ENCODE peak calls at places on chromosomes 13 and 19, in five cellular contexts. One of them, this sample, is unnamed.

GRCh38 chr13:76921516-76921915 is 26.8 kb upstream of the ACOD1 start:
- DNase-seq in K562: no peak
- DNase-seq in SK-N-SH: no peak
- DNase-seq in HepG2: no peak
- DNase-seq in GM12878: no peak
- DNase-seq in this sample: no peak

GRCh38 chr13:51811920-51812328 is 8.0 kb upstream of the DHRS12 start:
- DNase-seq in K562: peak; percentile 21
- DNase-seq in SK-N-SH: no peak
- DNase-seq in HepG2: no peak
- DNase-seq in GM12878: no peak
- DNase-seq in this sample: no peak

GRCh38 chr13:101415358-101416174 is 742 bp downstream of the NALCN start:
- DNase-seq in K562: no peak
- DNase-seq in SK-N-SH: no peak
- DNase-seq in HepG2: no peak
- DNase-seq in GM12878: no peak
- DNase-seq in this sample: no peak

GRCh38 chr19:3983936-3984583 is 1.2 kb downstream of the EEF2 start:
- DNase-seq in K562: no peak
- DNase-seq in SK-N-SH: peak; percentile 32
- DNase-seq in HepG2: no peak
- DNase-seq in GM12878: no peak
- DNase-seq in this sample: no peak

GRCh38 chr13:95204231-95204765 is 97.0 kb downstream of the ABCC4 start:
- DNase-seq in K562: no peak
- DNase-seq in SK-N-SH: no peak
- DNase-seq in HepG2: no peak
- DNase-seq in GM12878: no peak
- DNase-seq in this sample: no peak

GRCh38 chr19:55542292-55542855 is 3.0 kb downstream of the SBK3 start:
- DNase-seq in K562: no peak
- DNase-seq in SK-N-SH: no peak
- DNase-seq in HepG2: no peak
- DNase-seq in GM12878: no peak
- DNase-seq in this sample: no peak

GRCh38 chr19:53549354-53549753 is 11.4 kb downstream of the ZNF331 start:
- DNase-seq in K562: no peak
- DNase-seq in SK-N-SH: no peak
- DNase-seq in HepG2: no peak
- DNase-seq in GM12878: no peak
- DNase-seq in this sample: no peak

GRCh38 chr13:112812306-112813034 is 122.6 kb downstream of the ATP11A start:
- DNase-seq in K562: no peak
- DNase-seq in SK-N-SH: no peak
- DNase-seq in HepG2: no peak
- DNase-seq in GM12878: no peak
- DNase-seq in this sample: no peak

GRCh38 chr13:43981091-43981490 is 101.4 kb downstream of the LACC1 start:
- DNase-seq in K562: peak; percentile 2
- DNase-seq in SK-N-SH: peak; percentile 11
- DNase-seq in HepG2: peak; percentile 2
- DNase-seq in GM12878: no peak
- DNase-seq in this sample: no peak

GRCh38 chr13:21550918-21551317 is 53.1 kb downstream of the MICU2 start:
- DNase-seq in K562: no peak
- DNase-seq in SK-N-SH: no peak
- DNase-seq in HepG2: peak; percentile 6
- DNase-seq in GM12878: no peak
- DNase-seq in this sample: no peak
- TF ChIP-seq YY1 in K562: no peak
- TF ChIP-seq YY1 in SK-N-SH: no peak
- TF ChIP-seq YY1 in HepG2: no peak
- TF ChIP-seq YY1 in GM12878: no peak
- TF ChIP-seq YY1 in this sample: no peak

GRCh38 chr13:99620806-99621205 is 119.5 kb downstream of the TM9SF2 start:
- DNase-seq in K562: no peak
- DNase-seq in SK-N-SH: no peak
- DNase-seq in HepG2: no peak
- DNase-seq in GM12878: no peak
- DNase-seq in this sample: no peak

GRCh38 chr13:99619207-99619606 is 117.9 kb downstream of the TM9SF2 start:
- DNase-seq in K562: no peak
- DNase-seq in SK-N-SH: no peak
- DNase-seq in HepG2: no peak
- DNase-seq in GM12878: no peak
- DNase-seq in this sample: no peak

GRCh38 chr13:99614465-99614885 is 113.2 kb downstream of the TM9SF2 start:
- DNase-seq in K562: peak; percentile 65
- DNase-seq in SK-N-SH: peak; percentile 32
- DNase-seq in HepG2: peak; percentile 76
- DNase-seq in GM12878: no peak
- DNase-seq in this sample: no peak

GRCh38 chr13:99617474-99618255 is 116.4 kb downstream of the TM9SF2 start:
- DNase-seq in K562: peak; percentile 54
- DNase-seq in SK-N-SH: peak; percentile 35
- DNase-seq in HepG2: peak; percentile 33
- DNase-seq in GM12878: no peak
- DNase-seq in this sample: peak; percentile 18
- H2AFZ ChIP-seq in K562: no peak overlapping the region
- H2AFZ ChIP-seq in SK-N-SH: no peak overlapping the region
- H2AFZ ChIP-seq in HepG2: no peak overlapping the region
- H2AFZ ChIP-seq in GM12878: no peak overlapping the region
- H2AFZ ChIP-seq in this sample: no peak overlapping the region

GRCh38 chr19:46374526-46375475 is 27.9 kb downstream of the PPP5C start:
- DNase-seq in K562: no peak
- DNase-seq in SK-N-SH: no peak
- DNase-seq in HepG2: no peak
- DNase-seq in GM12878: no peak
- DNase-seq in this sample: no peak
- TF ChIP-seq REST in K562: no peak
- TF ChIP-seq REST in SK-N-SH: no peak
- TF ChIP-seq REST in HepG2: no peak
- TF ChIP-seq REST in GM12878: no peak
- TF ChIP-seq REST in this sample: no peak

DNA sequence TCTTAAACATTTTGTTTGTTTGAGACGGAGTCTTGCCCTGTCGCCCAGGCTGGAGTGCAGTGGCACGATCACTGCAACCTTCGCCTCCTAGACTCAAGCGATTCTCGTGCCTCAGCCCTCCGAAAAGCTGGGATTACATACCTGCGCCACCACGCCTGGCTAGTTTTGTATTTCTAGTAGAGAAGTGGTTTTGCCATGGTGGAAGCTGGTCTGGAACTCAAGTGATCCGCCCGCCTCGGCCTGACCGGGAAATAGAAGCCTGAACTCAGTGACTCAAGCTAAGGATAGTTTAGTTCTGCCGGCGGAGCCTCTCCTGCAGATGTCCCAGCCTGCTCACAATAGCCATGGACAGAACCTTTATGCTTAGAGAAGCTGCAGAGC is 53.0 kb upstream of the ZNF254 start:
- DNase-seq in K562: peak; percentile 36
- DNase-seq in SK-N-SH: peak; percentile 45
- DNase-seq in HepG2: peak; percentile 41
- DNase-seq in GM12878: no peak
- DNase-seq in this sample: no peak
- TF ChIP-seq YY1 in K562: no peak
- TF ChIP-seq YY1 in SK-N-SH: no peak
- TF ChIP-seq YY1 in HepG2: no peak
- TF ChIP-seq YY1 in GM12878: no peak
- TF ChIP-seq YY1 in this sample: no peak

DNA sequence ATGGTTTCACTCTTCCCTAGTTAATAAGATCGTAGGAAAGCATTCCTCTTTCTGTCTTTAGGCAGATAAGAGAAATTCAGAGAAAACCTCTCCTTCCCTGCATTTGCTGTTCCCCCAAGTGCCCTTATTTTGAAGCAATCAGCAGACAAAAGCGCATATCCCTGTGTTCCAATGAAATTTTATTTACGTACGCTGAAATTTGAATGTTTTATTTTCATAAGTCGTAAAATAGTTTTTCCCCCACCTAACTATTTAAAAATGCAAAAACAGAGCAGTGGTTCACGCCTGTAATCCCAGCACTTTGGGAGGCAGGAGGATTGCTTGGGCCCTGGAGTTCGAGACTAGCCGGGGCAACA is 17.2 kb upstream of the MRI1 start:
- DNase-seq in K562: no peak
- DNase-seq in SK-N-SH: no peak
- DNase-seq in HepG2: no peak
- DNase-seq in GM12878: no peak
- DNase-seq in this sample: no peak
- H2AFZ ChIP-seq in K562: peak overlapping the region; percentile 57
- H2AFZ ChIP-seq in SK-N-SH: peak overlapping the region; percentile 74
- H2AFZ ChIP-seq in HepG2: no peak overlapping the region
- H2AFZ ChIP-seq in GM12878: peak overlapping the region; percentile 67
- H2AFZ ChIP-seq in this sample: no peak overlapping the region

GRCh38 chr13:20402881-20403280 is 122.8 kb downstream of the CRYL1 start:
- DNase-seq in K562: no peak
- DNase-seq in SK-N-SH: no peak
- DNase-seq in HepG2: no peak
- DNase-seq in GM12878: no peak
- DNase-seq in this sample: no peak

GRCh38 chr13:20399961-20400360 is 125.7 kb downstream of the CRYL1 start:
- DNase-seq in K562: no peak
- DNase-seq in SK-N-SH: no peak
- DNase-seq in HepG2: no peak
- DNase-seq in GM12878: no peak
- DNase-seq in this sample: no peak

GRCh38 chr13:20401958-20402856 is 123.5 kb downstream of the CRYL1 start:
- DNase-seq in K562: no peak
- DNase-seq in SK-N-SH: no peak
- DNase-seq in HepG2: no peak
- DNase-seq in GM12878: no peak
- DNase-seq in this sample: no peak

GRCh38 chr13:20400774-20401173 is 124.9 kb downstream of the CRYL1 start:
- DNase-seq in K562: no peak
- DNase-seq in SK-N-SH: no peak
- DNase-seq in HepG2: no peak
- DNase-seq in GM12878: no peak
- DNase-seq in this sample: no peak

DNA sequence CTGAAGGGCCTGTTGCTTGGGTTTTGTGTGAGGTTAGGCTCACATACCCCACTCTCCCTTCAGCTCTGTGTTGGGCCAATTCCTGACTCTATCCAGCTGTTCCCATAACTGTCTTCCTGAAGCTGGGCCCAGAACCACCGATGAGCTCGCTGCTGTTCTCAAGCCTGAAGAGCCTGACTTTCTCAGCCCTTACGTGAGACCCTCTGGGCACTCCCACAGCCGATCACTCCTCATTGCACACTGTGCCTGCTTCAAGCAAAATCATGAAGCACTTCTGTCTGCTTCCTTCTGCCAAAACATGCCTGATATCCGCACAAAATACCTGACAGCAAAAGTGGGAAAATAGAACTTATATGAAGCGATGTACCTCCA is 124.1 kb downstream of the CRYL1 start:
- DNase-seq in K562: no peak
- DNase-seq in SK-N-SH: no peak
- DNase-seq in HepG2: no peak
- DNase-seq in GM12878: no peak
- DNase-seq in this sample: no peak
- TF ChIP-seq REST in K562: no peak
- TF ChIP-seq REST in SK-N-SH: no peak
- TF ChIP-seq REST in HepG2: no peak
- TF ChIP-seq REST in GM12878: no peak
- TF ChIP-seq REST in this sample: no peak

DNA sequence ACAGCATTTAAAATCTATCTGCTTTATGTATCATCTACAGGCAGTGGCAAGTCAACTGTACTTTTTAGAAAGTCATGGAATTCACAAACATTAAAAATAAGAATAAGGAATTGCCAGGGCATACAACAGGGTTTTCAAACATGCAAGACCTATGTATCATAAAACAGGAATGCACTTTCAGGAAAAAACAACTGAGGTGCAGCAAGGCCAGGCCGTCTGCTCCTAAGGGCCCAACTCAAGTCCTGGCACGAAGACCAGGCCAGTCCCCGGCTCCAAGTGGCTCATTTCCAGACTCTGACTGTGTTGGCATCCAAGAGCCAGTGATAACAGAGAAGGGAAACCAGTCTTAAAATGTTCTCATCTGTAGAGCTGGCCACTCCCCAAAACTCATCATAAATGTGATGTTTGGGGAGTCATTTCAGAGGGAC is 7.1 kb downstream of the RFX2 start:
- DNase-seq in K562: no peak
- DNase-seq in SK-N-SH: no peak
- DNase-seq in HepG2: no peak
- DNase-seq in GM12878: no peak
- DNase-seq in this sample: no peak
- TF ChIP-seq YY1 in K562: no peak
- TF ChIP-seq YY1 in SK-N-SH: no peak
- TF ChIP-seq YY1 in HepG2: no peak
- TF ChIP-seq YY1 in GM12878: no peak
- TF ChIP-seq YY1 in this sample: no peak

GRCh38 chr19:17779281-17779930 is 15.5 kb upstream of the B3GNT3 start:
- DNase-seq in K562: peak; percentile 85
- DNase-seq in SK-N-SH: peak; percentile 49
- DNase-seq in HepG2: no peak
- DNase-seq in GM12878: no peak
- DNase-seq in this sample: peak; percentile 93

GRCh38 chr19:17775991-17776803 is 18.7 kb upstream of the B3GNT3 start:
- DNase-seq in K562: no peak
- DNase-seq in SK-N-SH: no peak
- DNase-seq in HepG2: no peak
- DNase-seq in GM12878: peak; percentile 80
- DNase-seq in this sample: no peak

GRCh38 chr19:17777840-17778620 is 16.9 kb upstream of the B3GNT3 start:
- DNase-seq in K562: peak; percentile 93
- DNase-seq in SK-N-SH: peak; percentile 82
- DNase-seq in HepG2: peak; percentile 40
- DNase-seq in GM12878: no peak
- DNase-seq in this sample: peak; percentile 90

GRCh38 chr19:17780781-17781180 is 14.2 kb upstream of the B3GNT3 start:
- DNase-seq in K562: no peak
- DNase-seq in SK-N-SH: no peak
- DNase-seq in HepG2: no peak
- DNase-seq in GM12878: no peak
- DNase-seq in this sample: no peak

GRCh38 chr19:17778621-17779280 is 16.2 kb upstream of the B3GNT3 start:
- DNase-seq in K562: no peak
- DNase-seq in SK-N-SH: no peak
- DNase-seq in HepG2: no peak
- DNase-seq in GM12878: no peak
- DNase-seq in this sample: no peak
- H2AFZ ChIP-seq in K562: peak overlapping the region; percentile 76
- H2AFZ ChIP-seq in SK-N-SH: no peak overlapping the region
- H2AFZ ChIP-seq in HepG2: no peak overlapping the region
- H2AFZ ChIP-seq in GM12878: no peak overlapping the region
- H2AFZ ChIP-seq in this sample: no peak overlapping the region

GRCh38 chr13:67620665-67621064 is 390.5 kb upstream of the PCDH9 start:
- DNase-seq in K562: no peak
- DNase-seq in SK-N-SH: no peak
- DNase-seq in HepG2: no peak
- DNase-seq in GM12878: no peak
- DNase-seq in this sample: no peak
- TF ChIP-seq REST in K562: no peak
- TF ChIP-seq REST in SK-N-SH: no peak
- TF ChIP-seq REST in HepG2: no peak
- TF ChIP-seq REST in GM12878: no peak
- TF ChIP-seq REST in this sample: no peak